ENCODE peak calls at places on chromosomes 5 and 9, in seven cellular contexts. N, R, F, X, H, E and Z are unnamed samples.

GRCh38 chr5:135133698-135134515 is 99.9 kb upstream of the PITX1 start:
- DNase-seq in F (no peak), H (peak), R (no peak), X (no peak), E (no peak), N (no peak), Z (no peak)

GRCh38 chr9:117354252-117354847 is 60.5 kb downstream of the ASTN2 start:
- DNase-seq in R (no peak), X (no peak), H (no peak), E (no peak), N (no peak), F (no peak), Z (no peak)

GRCh38 chr9:130770679-130771442 is 64.2 kb upstream of the ABL1 start:
- DNase-seq in N (no peak), X (no peak), E (peak), H (no peak), R (peak), F (peak), Z (no peak)

GRCh38 chr9:132446887-132447286 is 36.9 kb downstream of the CFAP77 start:
- DNase-seq in R (no peak), F (no peak), X (no peak), H (no peak), N (no peak), E (no peak), Z (no peak)

GRCh38 chr5:60487885-60488425 is 212.0 kb downstream of the DEPDC1B start:
- DNase-seq in H (peak), R (peak), F (no peak), X (no peak), N (no peak), E (no peak), Z (no peak)

GRCh38 chr5:149381986-149382338 is 2.9 kb upstream of the IL17B start:
- DNase-seq in H (peak), X (peak), E (peak), R (peak), F (no peak), N (peak), Z (peak)

GRCh38 chr9:131045300-131046092 is 36.5 kb downstream of the LAMC3 start:
- DNase-seq in H (no peak), F (no peak), R (no peak), E (no peak), X (no peak), N (no peak), Z (no peak)

GRCh38 chr5:172076783-172077244 is 70.4 kb upstream of the FBXW11 start:
- DNase-seq in X (no peak), F (no peak), R (no peak), H (no peak), E (no peak), N (no peak), Z (no peak)

GRCh38 chr5:176155882-176156497 is 82.2 kb upstream of the SIMC1 start:
- DNase-seq in E (no peak), X (no peak), R (no peak), F (no peak), H (no peak), N (no peak), Z (peak)

GRCh38 chr5:97002983-97003382 is 67.1 kb downstream of the LNPEP start:
- DNase-seq in R (no peak), X (no peak), F (no peak), E (no peak), N (no peak), H (no peak), Z (no peak)

GRCh38 chr9:130713286-130713975 is 19.9 kb downstream of the EXOSC2 start:
- DNase-seq in N (no peak), X (peak), F (no peak), E (no peak), H (no peak), R (no peak), Z (no peak)

GRCh38 chr5:120326651-120327050 is 137.4 kb upstream of the PRR16 start:
- DNase-seq in R (no peak), X (no peak), N (no peak), E (no peak), F (peak), H (no peak), Z (no peak)

GRCh38 chr5:134435525-134435924 is 23.8 kb upstream of the CDKN2AIPNL start:
- DNase-seq in R (peak), E (no peak), N (no peak), X (peak), H (no peak), F (no peak), Z (no peak)

GRCh38 chr5:23303433-23303832 is 204.0 kb upstream of the PRDM9 start:
- DNase-seq in H (no peak), N (no peak), E (no peak), F (no peak), X (no peak), R (peak), Z (no peak)

GRCh38 chr5:168390491-168390890 is 95.8 kb upstream of the RARS1 start:
- DNase-seq in H (no peak), N (no peak), E (no peak), X (no peak), R (peak), F (no peak), Z (no peak)

GRCh38 chr5:138647261-138647788 is 72.1 kb upstream of the HSPA9 start:
- DNase-seq in E (no peak), X (no peak), N (no peak), R (no peak), F (no peak), H (no peak), Z (no peak)

GRCh38 chr9:84322830-84323229 is 17.7 kb downstream of the SLC28A3 start:
- DNase-seq in F (peak), E (no peak), H (no peak), X (no peak), R (no peak), N (no peak), Z (no peak)

GRCh38 chr5:157167219-157167621 is 1.2 kb upstream of the GARIN3 start:
- DNase-seq in F (no peak), H (no peak), N (no peak), X (no peak), R (no peak), E (no peak), Z (peak)

GRCh38 chr9:14779566-14780022 is 57.1 kb upstream of the CER1 start:
- DNase-seq in F (no peak), R (no peak), N (no peak), X (peak), H (no peak), E (no peak), Z (no peak)

GRCh38 chr5:142697846-142698245 is 12.0 kb upstream of the FGF1 start:
- DNase-seq in X (peak), N (no peak), R (no peak), H (no peak), F (no peak), E (no peak), Z (no peak)

GRCh38 chr9:125446581-125447094 is 185.0 kb downstream of the GAPVD1 start:
- DNase-seq in R (no peak), H (no peak), E (no peak), F (no peak), N (no peak), X (no peak), Z (no peak)

GRCh38 chr9:98614941-98615340 is 93.8 kb downstream of the GABBR2 start:
- DNase-seq in H (no peak), E (no peak), N (no peak), R (no peak), X (no peak), F (no peak), Z (no peak)

GRCh38 chr9:101991926-101992325 is 253.5 kb upstream of the GRIN3A start:
- DNase-seq in N (no peak), R (no peak), F (no peak), X (no peak), E (no peak), H (no peak), Z (no peak)

GRCh38 chr5:75677607-75678006 is 39.6 kb downstream of the POC5 start:
- DNase-seq in N (no peak), X (no peak), E (no peak), R (no peak), H (no peak), F (no peak), Z (no peak)

GRCh38 chr9:121557581-121558422 is 58.2 kb upstream of the GGTA1 start:
- DNase-seq in H (peak), N (no peak), X (peak), R (peak), E (peak), F (peak), Z (no peak)

GRCh38 chr9:76369583-76369982 is 24.6 kb downstream of the RFK start:
- DNase-seq in E (no peak), X (no peak), N (no peak), F (peak), H (peak), R (no peak), Z (no peak)

GRCh38 chr9:123373941-123374340 is 17.9 kb downstream of the CRB2 start:
- DNase-seq in H (no peak), E (peak), X (no peak), N (no peak), R (no peak), F (no peak), Z (no peak)

GRCh38 chr5:135015942-135016341 is 18.1 kb downstream of the PITX1 start:
- DNase-seq in R (no peak), H (no peak), F (no peak), X (peak), E (no peak), N (no peak), Z (no peak)

GRCh38 chr5:160197341-160198147 is 31.8 kb upstream of the FABP6 start:
- DNase-seq in X (no peak), F (no peak), N (no peak), H (no peak), E (no peak), R (no peak), Z (no peak)

GRCh38 chr9:34651876-34652602 is at the start of gene IL11RA:
- DNase-seq in H (peak), E (peak), F (no peak), N (no peak), R (peak), X (peak), Z (peak)

GRCh38 chr5:170427672-170428236 is 38.6 kb upstream of the KCNMB1 start:
- DNase-seq in E (no peak), X (no peak), N (no peak), R (no peak), F (no peak), H (no peak), Z (no peak)

GRCh38 chr9:129560849-129561248 is 60.1 kb downstream of the C9orf50 start:
- DNase-seq in F (no peak), X (no peak), E (no peak), N (no peak), R (no peak), H (no peak), Z (no peak)

GRCh38 chr9:128702445-128702948 is at the start of gene PKN3:
- DNase-seq in X (peak), N (peak), F (no peak), R (peak), H (peak), E (peak), Z (no peak)

GRCh38 chr9:2157277-2158105 is 142.3 kb downstream of the SMARCA2 start:
- DNase-seq in H (peak), F (no peak), N (no peak), X (peak), R (peak), E (no peak), Z (no peak)

GRCh38 chr9:94918038-94918753 is 191.7 kb downstream of the AOPEP start:
- DNase-seq in E (no peak), N (no peak), R (peak), F (no peak), H (no peak), X (no peak), Z (peak)

GRCh38 chr9:114551750-114552685 is 35.6 kb upstream of the ATP6V1G1 start:
- DNase-seq in E (no peak), X (no peak), R (peak), F (peak), H (no peak), N (no peak), Z (no peak)

GRCh38 chr9:4739587-4740372 is 1.2 kb downstream of the AK3 start:
- DNase-seq in X (no peak), N (no peak), F (no peak), E (no peak), H (peak), R (no peak), Z (no peak)
- H3K27ac ChIP-seq in X (peak), N (peak), F (no peak), E (no peak), H (peak), R (peak), Z (peak)

GRCh38 chr5:119212026-119212425 is 141.1 kb downstream of the DMXL1 start:
- DNase-seq in H (no peak), N (no peak), E (no peak), R (no peak), X (no peak), F (no peak), Z (no peak)

GRCh38 chr5:119217183-119217582 is 138.6 kb upstream of the TNFAIP8 start:
- DNase-seq in H (no peak), F (no peak), X (no peak), N (no peak), R (no peak), E (no peak), Z (no peak)

GRCh38 chr5:119207105-119207504 is 136.2 kb downstream of the DMXL1 start:
- DNase-seq in F (no peak), R (no peak), H (no peak), N (no peak), X (no peak), E (no peak), Z (no peak)

DNA sequence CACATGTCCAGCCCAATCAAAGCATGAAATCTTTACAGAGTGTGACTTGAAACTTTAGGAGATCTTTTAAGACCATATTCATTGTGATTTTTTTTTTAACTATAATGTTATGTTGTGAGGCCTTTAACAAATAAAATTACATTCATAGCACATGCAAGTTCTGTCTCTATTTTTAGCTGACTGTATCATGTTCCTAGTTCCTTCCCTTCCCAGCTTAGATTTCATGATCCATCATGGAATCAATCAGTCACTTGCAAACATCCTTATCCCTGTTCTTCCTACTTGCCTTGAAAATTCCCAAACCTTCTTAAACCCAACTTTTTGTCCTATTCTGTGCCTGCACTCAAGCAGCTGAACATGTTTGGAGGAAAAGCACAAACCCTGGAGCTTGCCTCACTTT is 141.8 kb downstream of the DMXL1 start:
- DNase-seq in H (no peak), F (no peak), R (no peak), N (no peak), X (no peak), E (no peak), Z (no peak)
- H3K27ac ChIP-seq in H (no peak), F (no peak), R (no peak), N (no peak), X (no peak), E (no peak), Z (no peak)

GRCh38 chr5:173721259-173722232 is 105.1 kb upstream of the BOD1 start:
- DNase-seq in H (no peak), X (no peak), F (no peak), N (no peak), E (no peak), R (no peak), Z (no peak)
- H3K27ac ChIP-seq in H (no peak), X (no peak), F (no peak), N (no peak), E (no peak), R (no peak), Z (no peak)

DNA sequence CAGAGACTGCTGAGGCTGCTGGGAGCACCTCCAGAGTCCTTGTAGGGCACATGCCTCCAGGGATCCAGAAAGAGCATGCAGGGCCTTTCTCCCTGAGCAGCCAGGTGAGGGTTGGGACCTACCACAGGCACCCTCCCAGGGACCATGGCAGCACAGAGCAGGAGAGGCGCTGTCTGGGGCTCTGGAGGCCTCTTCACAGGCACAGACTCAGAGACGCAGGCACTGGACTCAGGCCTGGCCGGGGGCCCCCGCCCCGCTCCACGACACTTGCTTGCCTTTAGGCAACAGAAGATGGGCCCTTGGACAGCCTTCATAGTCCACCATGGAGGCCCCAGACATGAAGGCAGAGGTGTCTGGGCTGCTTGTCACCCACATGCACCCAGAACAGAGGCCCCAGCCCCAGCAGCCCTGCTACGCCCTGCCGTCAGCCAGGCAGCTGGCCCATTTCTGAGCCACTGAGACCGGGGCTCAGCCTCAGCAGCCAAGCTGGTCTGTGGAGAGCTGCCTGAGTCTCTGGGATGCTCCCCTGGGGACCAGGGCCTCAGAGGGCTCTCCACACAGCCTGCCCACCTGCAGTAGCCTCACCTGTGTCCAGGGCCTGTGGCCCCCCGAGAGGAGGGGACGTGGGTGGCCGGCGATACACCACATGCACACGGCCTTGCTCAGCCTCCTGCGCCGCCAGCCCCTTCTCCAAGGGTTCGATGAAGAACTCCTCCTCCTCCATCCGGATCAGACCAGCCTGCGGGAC is 72.8 kb downstream of the ADAMTS2 start:
- DNase-seq in F (no peak), X (peak), E (no peak), R (no peak), N (no peak), H (no peak), Z (no peak)
- H3K27ac ChIP-seq in F (no peak), X (no peak), E (no peak), R (no peak), N (no peak), H (no peak), Z (peak)

GRCh38 chr5:177308740-177309139 is 3.0 kb downstream of the MXD3 start:
- DNase-seq in N (no peak), F (no peak), H (no peak), R (no peak), E (no peak), X (no peak), Z (no peak)
- H3K27ac ChIP-seq in N (no peak), F (no peak), H (no peak), R (no peak), E (no peak), X (peak), Z (no peak)

GRCh38 chr5:69213513-69214215 is 21.0 kb upstream of the CDK7 start:
- DNase-seq in F (peak), H (no peak), N (no peak), X (no peak), R (peak), E (no peak), Z (no peak)

GRCh38 chr5:69209607-69210006 is 20.2 kb downstream of the CENPH start:
- DNase-seq in F (no peak), X (no peak), E (no peak), R (no peak), N (no peak), H (no peak), Z (no peak)

GRCh38 chr5:69211200-69211599 is 21.8 kb downstream of the CENPH start:
- DNase-seq in E (no peak), H (no peak), F (no peak), X (no peak), R (no peak), N (no peak), Z (no peak)

GRCh38 chr5:69217154-69217731 is 17.4 kb upstream of the CDK7 start:
- DNase-seq in X (no peak), E (peak), F (no peak), H (peak), R (no peak), N (peak), Z (no peak)

DNA sequence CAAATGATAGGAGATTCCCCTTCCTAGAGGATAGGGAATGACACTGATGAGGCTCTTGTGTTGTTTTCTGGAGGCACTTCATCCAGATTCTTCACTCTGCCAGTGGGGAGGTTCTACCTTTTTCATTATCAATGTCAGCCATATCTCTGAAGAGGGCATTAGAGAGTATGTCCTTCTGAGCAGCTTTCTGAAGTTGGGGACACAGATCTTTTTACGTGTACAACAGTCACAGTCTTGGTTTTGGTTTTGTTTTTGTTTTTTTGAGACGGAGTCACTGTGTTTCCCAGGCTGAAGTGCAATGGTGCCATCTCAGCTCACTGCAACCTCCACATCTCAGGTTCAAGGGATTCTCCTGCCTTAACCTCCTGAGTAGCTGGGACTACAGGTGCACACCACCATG is 22.6 kb downstream of the CENPH start:
- DNase-seq in F (no peak), X (no peak), R (no peak), H (no peak), N (no peak), E (no peak), Z (no peak)
- H3K27ac ChIP-seq in F (no peak), X (no peak), R (no peak), H (no peak), N (no peak), E (no peak), Z (no peak)

DNA sequence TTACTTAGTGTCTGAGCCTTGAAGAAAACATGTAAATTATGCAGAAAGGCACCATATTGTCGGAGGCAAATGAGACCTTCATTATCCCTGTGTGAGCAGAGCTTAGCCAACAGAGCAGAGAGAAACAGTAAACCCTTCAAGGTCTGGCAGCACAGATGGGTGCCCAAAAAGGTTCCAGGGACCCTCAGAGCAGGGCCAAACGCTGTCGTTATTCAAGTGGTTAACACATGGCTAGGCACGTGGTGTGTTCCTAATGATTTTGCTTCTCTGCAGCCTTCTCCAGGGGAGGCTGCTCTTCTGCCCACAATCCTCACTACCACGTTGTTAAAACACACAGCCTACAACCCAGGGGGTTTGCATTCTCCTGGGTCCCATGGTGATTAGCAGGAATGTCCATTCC is 174.7 kb upstream of the RAD23B start:
- DNase-seq in H (no peak), E (no peak), F (no peak), X (no peak), R (no peak), N (no peak), Z (peak)
- H3K27ac ChIP-seq in H (no peak), E (no peak), F (no peak), X (no peak), R (no peak), N (no peak), Z (no peak)

GRCh38 chr5:32519508-32519907 is 65.8 kb upstream of the SUB1 start:
- DNase-seq in F (no peak), E (no peak), X (no peak), N (no peak), H (no peak), R (no peak), Z (no peak)
- H3K27ac ChIP-seq in F (no peak), E (no peak), X (no peak), N (no peak), H (no peak), R (no peak), Z (no peak)

GRCh38 chr5:15993934-15994333 is 185.7 kb downstream of the MARCHF11 start:
- DNase-seq in N (no peak), E (no peak), H (no peak), R (no peak), F (no peak), X (no peak), Z (no peak)
- H3K27ac ChIP-seq in N (no peak), E (no peak), H (no peak), R (no peak), F (no peak), X (no peak), Z (no peak)